ENCODE peak calls at places on chromosomes 7 and 10, in eight cellular contexts. C is Caco-2, N is thyroid gland, M is Peyer's patch, Y is tibial artery, E is heart right ventricle, J is left ventricle myocardium inferior, U is cardiac muscle cell. D is an unnamed sample. For H3K36me3, the result is how much of the 10 kb centered on the place peaks cover.

GRCh38 chr10:23368816-23369640 is 24.4 kb upstream of the C10orf67 start:
- DNase-seq in C (no peak), N (no peak), M (no peak), Y (no peak), E (no peak), J (no peak), U (peak), D (no peak)

GRCh38 chr7:35734001-35734483 is 39.1 kb upstream of the HERPUD2 start:
- DNase-seq in C (no peak), N (no peak), M (no peak), Y (no peak), E (no peak), J (no peak), U (no peak), D (no peak)

GRCh38 chr10:132492323-132493035 is 45.1 kb upstream of the INPP5A start:
- DNase-seq in C (no peak), N (no peak), M (peak), Y (peak), E (no peak), J (peak), U (peak), D (no peak)

GRCh38 chr7:5452937-5453540 is 29.4 kb upstream of the TNRC18 start:
- DNase-seq in C (no peak), N (no peak), M (no peak), Y (no peak), E (no peak), J (no peak), U (peak), D (no peak)

GRCh38 chr10:4154317-4154716 is 369.3 kb upstream of the KLF6 start:
- DNase-seq in C (no peak), N (no peak), M (no peak), Y (no peak), E (no peak), J (no peak), U (no peak), D (no peak)

GRCh38 chr10:91537614-91538383 is 95.1 kb downstream of the PPP1R3C start:
- DNase-seq in C (no peak), N (no peak), M (no peak), Y (no peak), E (no peak), J (no peak), U (no peak), D (no peak)

GRCh38 chr10:35640474-35640873 is 1.6 kb downstream of the FZD8 start:
- DNase-seq in C (peak), N (peak), M (peak), Y (peak), E (peak), J (peak), U (peak), D (peak)

GRCh38 chr7:10239643-10240345 is 733.9 kb upstream of the PHF14 start:
- DNase-seq in C (no peak), N (no peak), M (no peak), Y (no peak), E (no peak), J (no peak), U (no peak), D (no peak)

GRCh38 chr10:13349776-13350274 is 1.7 kb upstream of the SEPHS1 start:
- DNase-seq in C (peak), N (peak), M (peak), Y (peak), E (peak), J (peak), U (peak), D (peak)

GRCh38 chr10:79025113-79025832 is 43.5 kb upstream of the ZMIZ1 start:
- DNase-seq in C (peak), N (peak), M (peak), Y (peak), E (no peak), J (no peak), U (no peak), D (no peak)

GRCh38 chr10:118452098-118452497 is 110.0 kb upstream of the FAM204A start:
- DNase-seq in C (no peak), N (no peak), M (no peak), Y (no peak), E (no peak), J (no peak), U (no peak), D (no peak)

GRCh38 chr7:126605056-126605455 is 647.7 kb downstream of the GRM8 start:
- DNase-seq in C (no peak), N (no peak), M (no peak), Y (no peak), E (no peak), J (no peak), U (no peak), D (no peak)

GRCh38 chr10:48237856-48238250 is 36.6 kb downstream of the FRMPD2 start:
- DNase-seq in C (no peak), N (no peak), M (no peak), Y (no peak), E (no peak), J (no peak), U (no peak), D (no peak)

GRCh38 chr10:77452952-77453564 is 184.6 kb downstream of the KCNMA1 start:
- DNase-seq in C (peak), N (no peak), M (no peak), Y (no peak), E (no peak), J (no peak), U (no peak), D (no peak)

GRCh38 chr10:69265521-69265920 is 12.8 kb upstream of the HK1 start:
- DNase-seq in C (no peak), N (no peak), M (no peak), Y (no peak), E (no peak), J (no peak), U (no peak), D (peak)

GRCh38 chr10:60809157-60809556 is 30.9 kb downstream of the CDK1 start:
- DNase-seq in C (no peak), N (no peak), M (no peak), Y (no peak), E (no peak), J (no peak), U (peak), D (no peak)

GRCh38 chr10:62614389-62615157 is 189.9 kb upstream of the ADO start:
- DNase-seq in C (no peak), N (no peak), M (no peak), Y (no peak), E (no peak), J (no peak), U (peak), D (no peak)

GRCh38 chr7:131249003-131249402 is 78.7 kb upstream of the MKLN1 start:
- DNase-seq in C (no peak), N (peak), M (no peak), Y (peak), E (peak), J (peak), U (peak), D (no peak)

GRCh38 chr10:59687657-59688056 is 22.0 kb downstream of the SLC16A9 start:
- DNase-seq in C (no peak), N (no peak), M (no peak), Y (no peak), E (no peak), J (no peak), U (no peak), D (no peak)

GRCh38 chr10:43228783-43229207 is 38.1 kb downstream of the RASGEF1A start:
- DNase-seq in C (peak), N (no peak), M (peak), Y (peak), E (no peak), J (peak), U (no peak), D (no peak)

GRCh38 chr7:139708541-139708940 is 69.3 kb downstream of the HIPK2 start:
- DNase-seq in C (no peak), N (no peak), M (no peak), Y (peak), E (no peak), J (no peak), U (no peak), D (no peak)

GRCh38 chr7:154426778-154427177 is 374.6 kb downstream of the DPP6 start:
- DNase-seq in C (no peak), N (no peak), M (no peak), Y (no peak), E (no peak), J (no peak), U (no peak), D (no peak)

GRCh38 chr7:148941598-148942280 is 57.6 kb upstream of the EZH2 start:
- DNase-seq in C (peak), N (peak), M (peak), Y (peak), E (peak), J (peak), U (peak), D (peak)

GRCh38 chr7:108147031-108147563 is 16.9 kb upstream of the LAMB4 start:
- DNase-seq in C (no peak), N (peak), M (no peak), Y (no peak), E (no peak), J (no peak), U (no peak), D (no peak)

GRCh38 chr10:8254350-8254749 is 199.9 kb downstream of the GATA3 start:
- DNase-seq in C (no peak), N (no peak), M (no peak), Y (no peak), E (no peak), J (no peak), U (no peak), D (no peak)

GRCh38 chr10:541750-542371 is 147.6 kb downstream of the DIP2C start:
- DNase-seq in C (no peak), N (peak), M (no peak), Y (peak), E (no peak), J (peak), U (no peak), D (no peak)

GRCh38 chr7:14377646-14378266 is 388.3 kb upstream of the ETV1 start:
- DNase-seq in C (no peak), N (no peak), M (no peak), Y (no peak), E (no peak), J (no peak), U (peak), D (no peak)

GRCh38 chr10:124240721-124241350 is 147.4 kb upstream of the CHST15 start:
- DNase-seq in C (no peak), N (no peak), M (peak), Y (no peak), E (no peak), J (no peak), U (no peak), D (no peak)

GRCh38 chr10:52740913-52741675 is 31.5 kb downstream of the MBL2 start:
- DNase-seq in C (peak), N (peak), M (no peak), Y (no peak), E (no peak), J (no peak), U (peak), D (peak)

GRCh38 chr7:157496426-157497275 is 159.8 kb downstream of the DNAJB6 start:
- DNase-seq in C (no peak), N (no peak), M (no peak), Y (no peak), E (no peak), J (no peak), U (no peak), D (no peak)

GRCh38 chr7:104231054-104232046 is 23.5 kb upstream of the ORC5 start:
- DNase-seq in C (peak), N (peak), M (no peak), Y (no peak), E (no peak), J (no peak), U (peak), D (peak)

GRCh38 chr10:127485153-127485857 is 63.8 kb upstream of the NPS start:
- DNase-seq in C (peak), N (no peak), M (no peak), Y (no peak), E (no peak), J (no peak), U (no peak), D (no peak)

GRCh38 chr7:123747620-123748141 is 1.1 kb downstream of the WASL start:
- DNase-seq in C (peak), N (peak), M (peak), Y (peak), E (peak), J (peak), U (peak), D (peak)

GRCh38 chr10:128932071-128932820 is 534.8 kb upstream of the MGMT start:
- DNase-seq in C (no peak), N (no peak), M (no peak), Y (no peak), E (no peak), J (no peak), U (no peak), D (no peak)

GRCh38 chr10:48469516-48470020 is 135.3 kb downstream of the ARHGAP22 start:
- DNase-seq in C (peak), N (peak), M (peak), Y (no peak), E (no peak), J (no peak), U (no peak), D (no peak)

GRCh38 chr10:35089641-35090161 is 440 bp downstream of the CUL2 start:
- DNase-seq in C (no peak), N (no peak), M (no peak), Y (peak), E (no peak), J (no peak), U (peak), D (no peak)

DNA sequence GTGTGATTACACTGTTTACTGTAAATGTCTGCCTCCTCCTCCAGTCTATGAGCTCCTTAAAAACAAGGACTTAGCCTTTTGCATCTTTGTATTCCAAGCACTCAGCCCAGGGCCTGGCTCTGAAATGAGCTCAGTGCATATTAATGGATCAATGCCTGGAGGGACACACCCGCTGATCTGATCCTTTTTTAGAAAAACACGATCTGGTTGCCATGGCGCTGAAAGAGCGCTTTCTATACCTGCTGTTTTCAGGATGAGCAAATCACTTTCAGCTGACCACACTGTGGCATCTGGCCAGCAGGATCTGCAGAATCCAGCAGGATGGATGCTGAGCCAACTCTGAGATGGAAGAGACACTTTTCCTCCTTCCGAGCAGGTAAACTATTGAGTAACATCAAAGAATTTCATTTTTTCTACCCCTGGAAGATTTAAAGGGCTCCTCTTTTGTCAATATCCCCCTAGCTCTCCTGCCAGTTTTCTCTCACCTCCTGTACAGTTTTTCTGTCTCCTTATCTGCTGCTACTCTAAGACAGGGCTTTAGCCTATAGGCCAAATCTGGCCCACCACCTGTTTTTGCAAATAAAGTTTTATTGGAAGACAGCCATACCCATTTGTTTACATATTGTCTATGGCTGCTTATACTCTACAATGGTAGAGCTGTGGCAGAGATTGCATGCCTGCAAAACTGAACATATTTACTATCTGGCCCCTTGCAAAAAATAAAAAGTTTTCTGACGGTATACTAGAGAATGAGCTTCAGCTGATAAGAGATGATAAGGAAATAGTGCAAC is 37.6 kb upstream of the GARS1 start:
- DNase-seq in C (no peak), N (no peak), M (no peak), Y (no peak), E (no peak), J (no peak), U (no peak), D (no peak)
- H3K36me3 ChIP-seq in C (under half), N (under half), M (under half), Y (under half), E (under half), J (under half), U (under half), D (under half)

GRCh38 chr7:100598425-100598824 is 3.7 kb upstream of the PCOLCE start:
- DNase-seq in C (no peak), N (no peak), M (no peak), Y (no peak), E (no peak), J (no peak), U (peak), D (no peak)

GRCh38 chr7:100604078-100604975 is 2.2 kb downstream of the PCOLCE start:
- DNase-seq in C (peak), N (peak), M (peak), Y (peak), E (peak), J (peak), U (peak), D (peak)

GRCh38 chr7:100602889-100603696 is 930 bp downstream of the PCOLCE start:
- DNase-seq in C (peak), N (peak), M (no peak), Y (peak), E (peak), J (peak), U (peak), D (no peak)

GRCh38 chr7:100603697-100604077 is 1.5 kb downstream of the PCOLCE start:
- DNase-seq in C (no peak), N (no peak), M (no peak), Y (no peak), E (no peak), J (no peak), U (peak), D (no peak)

DNA sequence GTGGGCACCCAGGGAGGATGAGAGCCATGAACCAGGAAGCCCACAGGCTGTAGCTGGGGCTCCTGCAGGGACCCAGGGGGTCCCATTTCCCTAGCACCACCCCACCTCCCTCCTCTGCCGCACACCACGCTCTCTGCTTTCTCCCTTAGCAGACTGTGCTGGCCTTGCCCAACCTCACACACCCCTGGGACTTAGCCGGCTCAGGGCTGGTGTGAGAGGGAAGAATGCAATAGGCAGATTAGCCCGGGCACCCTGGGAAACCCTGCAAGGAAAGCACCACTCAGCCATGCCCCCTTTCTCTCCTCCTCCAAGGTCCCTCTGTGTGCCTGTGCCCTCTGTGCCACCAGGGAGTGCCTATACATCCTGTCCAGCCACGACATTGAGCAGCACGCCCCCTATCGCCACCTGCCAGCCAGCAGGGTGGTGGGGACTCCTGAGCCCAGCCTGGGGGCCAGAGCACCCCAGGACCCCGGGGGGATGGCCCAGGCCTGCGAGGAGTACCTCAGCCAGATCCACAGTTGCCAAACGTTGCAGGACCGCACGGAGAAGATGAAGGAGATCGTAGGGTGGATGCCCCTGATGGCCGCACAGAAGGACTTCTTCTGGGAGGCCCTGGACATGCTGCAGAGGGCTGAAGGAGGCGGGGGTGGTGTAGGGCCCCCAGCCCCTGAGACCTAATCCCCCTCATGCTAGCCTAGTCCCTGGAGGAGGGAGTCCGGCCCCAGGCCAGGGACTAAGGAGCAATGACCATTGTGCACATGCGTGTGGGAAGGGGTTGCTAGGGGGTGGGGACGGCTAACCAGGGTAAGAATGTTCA is 1.7 kb upstream of the PCOLCE start:
- DNase-seq in C (no peak), N (no peak), M (no peak), Y (no peak), E (no peak), J (no peak), U (no peak), D (no peak)
- TF ChIP-seq CTCF in C (no peak), N (no peak), M (no peak), Y (no peak), E (no peak), J (no peak), U (no peak), D (no peak)

GRCh38 chr7:2912684-2913439 is 68.8 kb upstream of the GNA12 start:
- DNase-seq in C (no peak), N (no peak), M (no peak), Y (no peak), E (no peak), J (no peak), U (no peak), D (no peak)

GRCh38 chr7:2909471-2910039 is 65.4 kb upstream of the GNA12 start:
- DNase-seq in C (no peak), N (no peak), M (no peak), Y (no peak), E (no peak), J (no peak), U (no peak), D (no peak)

GRCh38 chr7:2915023-2915422 is 70.9 kb upstream of the GNA12 start:
- DNase-seq in C (no peak), N (no peak), M (no peak), Y (no peak), E (no peak), J (no peak), U (no peak), D (no peak)

GRCh38 chr7:2911466-2911865 is 67.4 kb upstream of the GNA12 start:
- DNase-seq in C (no peak), N (no peak), M (no peak), Y (no peak), E (no peak), J (no peak), U (no peak), D (no peak)

DNA sequence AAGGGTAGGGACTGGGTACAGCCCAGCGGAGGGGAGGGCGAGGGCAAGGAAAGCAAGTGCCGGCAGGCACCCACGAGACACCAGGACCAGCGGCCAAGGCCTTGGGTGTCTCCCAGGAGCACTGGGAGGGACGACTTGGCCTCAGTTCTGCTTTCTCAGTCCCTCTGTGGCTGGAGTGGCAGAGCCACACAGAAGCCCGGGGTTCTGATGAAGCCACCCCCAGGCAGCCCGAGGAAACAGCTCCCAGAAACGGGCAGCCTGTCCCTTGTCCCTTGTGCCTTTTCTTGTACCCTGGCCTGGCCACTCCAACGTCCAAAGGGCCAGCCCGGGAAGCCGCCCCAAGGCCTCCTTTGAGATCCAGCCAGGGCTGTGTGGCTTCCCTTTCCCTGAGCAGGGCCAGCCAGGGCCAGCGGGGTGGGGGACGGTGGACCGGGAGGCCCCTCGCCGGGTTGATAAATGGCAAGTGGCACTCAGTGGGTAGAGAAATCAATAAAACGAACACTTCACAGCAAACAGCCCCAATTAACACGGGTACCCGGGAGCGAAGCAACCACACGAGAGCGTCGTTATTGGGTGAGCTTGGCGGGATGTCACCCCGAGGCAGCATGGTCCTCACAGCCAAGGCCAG is 69.8 kb upstream of the GNA12 start:
- DNase-seq in C (no peak), N (no peak), M (no peak), Y (no peak), E (no peak), J (no peak), U (no peak), D (no peak)
- H3K36me3 ChIP-seq in C (under half), N (under half), M (under half), Y (under half), E (under half), J (under half), U (under half), D (under half)

DNA sequence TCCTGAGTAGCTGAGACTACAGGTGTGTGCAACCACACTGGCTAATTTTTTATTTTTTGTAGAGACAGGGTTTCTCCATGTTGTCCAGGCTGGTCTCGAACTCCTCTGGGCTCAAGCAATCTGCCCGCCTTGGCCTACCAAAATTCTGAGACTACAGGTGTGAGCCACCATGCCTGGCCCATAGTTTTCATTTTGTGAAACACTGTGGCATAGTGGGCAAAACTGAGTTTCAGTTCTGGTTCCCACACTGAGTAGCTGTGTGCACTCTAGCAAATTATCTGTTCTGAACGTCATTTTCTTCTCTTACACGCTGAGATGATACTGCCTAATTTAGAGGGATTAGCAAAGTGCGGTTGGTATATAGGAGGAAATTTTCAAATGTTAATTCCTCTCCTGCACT is 13.5 kb downstream of the ATP5MK start:
- DNase-seq in C (no peak), N (no peak), M (no peak), Y (no peak), E (no peak), J (no peak), U (no peak), D (no peak)
- TF ChIP-seq CTCF in C (no peak), N (no peak), M (no peak), Y (no peak), E (no peak), J (no peak), U (no peak), D (no peak)